ENCODE peak calls at places on chromosomes 3 and 15, in six cellular contexts. V, B, K, M, S and R are unnamed samples.

GRCh38 chr15:89400121-89400996 is 65.7 kb upstream of the POLG start:
- DNase-seq in S (no peak), K (no peak), M (peak; percentile 58), B (no peak), V (no peak), R (no peak)

GRCh38 chr3:190970560-190970959 is 108.1 kb upstream of the GMNC start:
- DNase-seq in B (peak; percentile 9), K (no peak), S (no peak), M (no peak), V (no peak), R (no peak)

GRCh38 chr15:93948728-93949127 is 282.6 kb upstream of the MCTP2 start:
- DNase-seq in S (no peak), V (no peak), K (no peak), M (no peak), B (no peak), R (no peak)

GRCh38 chr3:71304684-71305083 is 278.8 kb downstream of the FOXP1 start:
- DNase-seq in B (peak; percentile 34), S (no peak), M (no peak), K (no peak), V (no peak), R (no peak)

GRCh38 chr3:183968846-183969245 is 48.8 kb downstream of the ABCC5 start:
- DNase-seq in M (no peak), V (no peak), S (no peak), B (no peak), K (no peak), R (no peak)

GRCh38 chr3:85161544-85161943 is 202.8 kb downstream of the CADM2 start:
- DNase-seq in M (no peak), B (peak; percentile 1), V (no peak), S (peak; percentile 93), K (no peak), R (no peak)

GRCh38 chr3:127440384-127440783 is 150.1 kb downstream of the TPRA1 start:
- DNase-seq in S (no peak), M (no peak), V (no peak), B (no peak), K (no peak), R (no peak)

GRCh38 chr3:141057951-141058800 is 7.0 kb downstream of the SPSB4 start:
- DNase-seq in V (no peak), B (no peak), M (no peak), S (no peak), K (no peak), R (no peak)

GRCh38 chr15:97200161-97200560 is 760.3 kb upstream of the ARRDC4 start:
- DNase-seq in M (no peak), B (no peak), S (no peak), K (no peak), V (no peak), R (no peak)

GRCh38 chr3:58154752-58155449 is 55.9 kb downstream of the DNASE1L3 start:
- DNase-seq in V (no peak), M (no peak), S (no peak), B (no peak), K (no peak), R (no peak)

GRCh38 chr15:88635343-88635742 is 3.5 kb upstream of the ISG20 start:
- DNase-seq in S (no peak), M (no peak), V (no peak), K (no peak), B (no peak), R (no peak)

GRCh38 chr3:76456322-76456721 is 583.6 kb upstream of the ROBO2 start:
- DNase-seq in V (no peak), K (no peak), B (no peak), S (no peak), M (no peak), R (no peak)

GRCh38 chr3:140898340-140899180 is 43.1 kb upstream of the SLC25A36 start:
- DNase-seq in B (peak; percentile 88), M (peak; percentile 54), V (no peak), K (peak; percentile 42), S (peak; percentile 66), R (no peak)

GRCh38 chr3:33372218-33373081 is 67.8 kb downstream of the UBP1 start:
- DNase-seq in B (peak; percentile 71), S (no peak), M (peak; percentile 50), K (peak; percentile 23), V (no peak), R (no peak)

GRCh38 chr3:52774901-52775864 is 2.2 kb upstream of the ITIH1 start:
- DNase-seq in K (no peak), V (no peak), M (no peak), S (no peak), B (no peak), R (no peak)

GRCh38 chr3:16252243-16252978 is 12.3 kb downstream of the DPH3 start:
- DNase-seq in S (no peak), B (peak; percentile 70), M (no peak), K (no peak), V (no peak), R (no peak)

GRCh38 chr3:133777807-133778568 is 27.6 kb upstream of the SRPRB start:
- DNase-seq in K (no peak), B (no peak), V (no peak), S (no peak), M (no peak), R (no peak)

GRCh38 chr3:150830094-150830681 is 67.2 kb upstream of the SIAH2 start:
- DNase-seq in M (peak; percentile 40), V (no peak), S (no peak), B (peak; percentile 7), K (no peak), R (no peak)

GRCh38 chr3:143172313-143173054 is 52.9 kb downstream of the CHST2 start:
- DNase-seq in K (no peak), B (no peak), V (no peak), M (no peak), S (no peak), R (no peak)

GRCh38 chr15:59553879-59554735 is 57.5 kb upstream of the GCNT3 start:
- DNase-seq in B (peak; percentile 98), M (no peak), V (no peak), S (peak; percentile 90), K (peak; percentile 82), R (no peak)

GRCh38 chr3:50356553-50356952 is 2.8 kb downstream of the TMEM115 start:
- DNase-seq in S (no peak), B (peak; percentile 33), K (no peak), M (no peak), V (no peak), R (peak; percentile 49)

GRCh38 chr15:57784081-57784488 is 77.6 kb downstream of the POLR2M start:
- DNase-seq in M (no peak), B (no peak), K (no peak), V (no peak), S (no peak), R (peak; percentile 40)

GRCh38 chr3:122389197-122389596 is 5.2 kb downstream of the FAM162A start:
- DNase-seq in B (no peak), V (no peak), S (no peak), M (no peak), K (no peak), R (no peak)

GRCh38 chr3:1275495-1275894 is 182.7 kb downstream of the CNTN6 start:
- DNase-seq in B (no peak), S (no peak), V (no peak), M (no peak), K (no peak), R (no peak)

GRCh38 chr3:178129109-178129508 is 407.1 kb upstream of the KCNMB2 start:
- DNase-seq in K (no peak), V (no peak), S (no peak), B (no peak), M (no peak), R (no peak)

GRCh38 chr15:28084547-28084946 is 14.6 kb downstream of the OCA2 start:
- DNase-seq in M (no peak), B (no peak), S (no peak), V (no peak), K (no peak), R (no peak)

GRCh38 chr3:32855350-32855953 is 37.7 kb downstream of the TRIM71 start:
- DNase-seq in V (no peak), M (no peak), S (no peak), K (no peak), B (no peak), R (no peak)

GRCh38 chr3:52086461-52086860 is 30.1 kb upstream of the DUSP7 start:
- DNase-seq in K (no peak), M (no peak), S (no peak), V (no peak), B (no peak), R (peak; percentile 12)

GRCh38 chr3:108085821-108086350 is 4.9 kb downstream of the CD47 start:
- DNase-seq in B (no peak), M (no peak), K (no peak), S (no peak), V (no peak), R (no peak)

GRCh38 chr3:189947948-189948723 is 172.6 kb downstream of the P3H2 start:
- DNase-seq in V (no peak), B (peak; percentile 57), S (peak; percentile 56), K (no peak), M (peak; percentile 36), R (no peak)

GRCh38 chr3:165892565-165892964 is 55.3 kb upstream of the BCHE start:
- DNase-seq in S (no peak), V (no peak), B (no peak), K (no peak), M (no peak), R (no peak)

GRCh38 chr3:9201895-9202294 is 47.6 kb downstream of the SRGAP3 start:
- DNase-seq in V (no peak), K (no peak), M (no peak), B (no peak), S (no peak), R (no peak)

GRCh38 chr3:15361494-15362214 is 29.3 kb upstream of the SH3BP5 start:
- DNase-seq in S (no peak), V (no peak), B (peak; percentile 59), K (no peak), M (peak; percentile 81), R (no peak)

GRCh38 chr3:106588739-106589138 is 719.9 kb upstream of the CBLB start:
- DNase-seq in B (no peak), V (no peak), M (no peak), S (no peak), K (no peak), R (no peak)

GRCh38 chr15:94791516-94791915 is 560.2 kb downstream of the MCTP2 start:
- DNase-seq in V (no peak), M (no peak), S (no peak), B (no peak), K (no peak), R (no peak)

GRCh38 chr3:106522397-106522796 is 653.6 kb upstream of the CBLB start:
- DNase-seq in K (no peak), B (no peak), V (no peak), S (no peak), M (no peak), R (no peak)

GRCh38 chr3:108486910-108487309 is 23.5 kb downstream of the MYH15 start:
- DNase-seq in V (no peak), B (peak; percentile 52), S (no peak), K (no peak), M (no peak), R (peak; percentile 41)